ENCODE peak calls at places on chromosomes 12 and 14, in seven cellular contexts. Y is cardiac muscle cell, Z is EL, P is NAMALWA, J is iris pigment epithelial cell, H is SK-MEL-5, A is NCI-H1417. E is an unnamed sample.
A peak's percentile ranks its signal among the peaks of the same experiment; 100 is the strongest.

GRCh38 chr14:96385385-96385784 is 6.5 kb upstream of the AK7 start:
- DNase-seq in Y (no peak), Z (no peak), P (no peak), J (no peak), H (peak; percentile 29), A (no peak), E (no peak)

GRCh38 chr14:90558983-90559590 is 162.3 kb downstream of the CALM1 start:
- DNase-seq in Y (no peak), Z (no peak), P (no peak), J (no peak), H (no peak), A (no peak), E (no peak)

GRCh38 chr12:94123127-94123526 is 25.2 kb upstream of the PLXNC1 start:
- DNase-seq in Y (no peak), Z (no peak), P (no peak), J (no peak), H (no peak), A (no peak), E (no peak)

GRCh38 chr14:73232984-73233383 is 4.3 kb upstream of the PAPLN start:
- DNase-seq in Y (no peak), Z (no peak), P (no peak), J (no peak), H (no peak), A (no peak), E (no peak)

GRCh38 chr14:33730163-33730562 is 220.7 kb downstream of the EGLN3 start:
- DNase-seq in Y (no peak), Z (no peak), P (no peak), J (no peak), H (no peak), A (no peak), E (no peak)

GRCh38 chr12:79407671-79408622 is 282.8 kb downstream of the PAWR start:
- DNase-seq in Y (peak; percentile 85), Z (peak; percentile 91), P (peak; percentile 78), J (peak; percentile 91), H (peak; percentile 89), A (peak; percentile 52), E (peak; percentile 89)

GRCh38 chr12:30880061-30880460 is 46.5 kb upstream of the TSPAN11 start:
- DNase-seq in Y (peak; percentile 17), Z (no peak), P (no peak), J (no peak), H (no peak), A (peak; percentile 72), E (no peak)

GRCh38 chr12:68932123-68932700 is 759 bp downstream of the CPM start:
- DNase-seq in Y (no peak), Z (no peak), P (peak; percentile 72), J (peak; percentile 3), H (no peak), A (no peak), E (no peak)

GRCh38 chr12:91381309-91381804 is 198.7 kb upstream of the DCN start:
- DNase-seq in Y (peak; percentile 93), Z (peak; percentile 67), P (peak; percentile 34), J (peak; percentile 91), H (peak; percentile 87), A (no peak), E (peak; percentile 56)

GRCh38 chr14:36659822-36660735 is 1.6 kb upstream of the PAX9 start:
- DNase-seq in Y (no peak), Z (no peak), P (no peak), J (no peak), H (no peak), A (no peak), E (no peak)

GRCh38 chr14:96631030-96631429 is 128.8 kb downstream of the PAPOLA start:
- DNase-seq in Y (no peak), Z (no peak), P (no peak), J (no peak), H (no peak), A (no peak), E (no peak)

GRCh38 chr14:98623806-98624430 is 648.1 kb downstream of the BCL11B start:
- DNase-seq in Y (no peak), Z (no peak), P (no peak), J (no peak), H (no peak), A (peak; percentile 53), E (no peak)

GRCh38 chr12:39975374-39975918 is 130.4 kb downstream of the SLC2A13 start:
- DNase-seq in Y (no peak), Z (no peak), P (no peak), J (peak; percentile 36), H (no peak), A (no peak), E (no peak)

GRCh38 chr12:12510141-12510540 is 52.5 kb downstream of the DUSP16 start:
- DNase-seq in Y (no peak), Z (peak; percentile 79), P (no peak), J (peak; percentile 39), H (no peak), A (no peak), E (peak; percentile 94)

GRCh38 chr12:47811581-47812484 is 7.9 kb downstream of the HDAC7 start:
- DNase-seq in Y (no peak), Z (peak; percentile 85), P (peak; percentile 36), J (peak; percentile 80), H (no peak), A (no peak), E (peak; percentile 89)

GRCh38 chr14:24721772-24722171 is 87.8 kb upstream of the GZMB start:
- DNase-seq in Y (no peak), Z (no peak), P (no peak), J (peak; percentile 7), H (no peak), A (no peak), E (no peak)

GRCh38 chr14:23052182-23052623 is 5.1 kb downstream of the CDH24 start:
- DNase-seq in Y (peak; percentile 53), Z (no peak), P (no peak), J (no peak), H (peak; percentile 46), A (no peak), E (no peak)

GRCh38 chr14:93035917-93036651 is 79.6 kb downstream of the ITPK1 start:
- DNase-seq in Y (peak; percentile 66), Z (peak; percentile 69), P (no peak), J (peak; percentile 28), H (peak; percentile 93), A (no peak), E (peak; percentile 54)

GRCh38 chr14:103130965-103131364 is 7.7 kb downstream of the TNFAIP2 start:
- DNase-seq in Y (no peak), Z (peak; percentile 83), P (no peak), J (peak; percentile 80), H (no peak), A (no peak), E (peak; percentile 55)

GRCh38 chr14:101500061-101500460 is 61.2 kb upstream of the DIO3 start:
- DNase-seq in Y (no peak), Z (no peak), P (no peak), J (no peak), H (no peak), A (no peak), E (no peak)

GRCh38 chr12:69563166-69563762 is 22.0 kb upstream of the CCT2 start:
- DNase-seq in Y (no peak), Z (no peak), P (no peak), J (no peak), H (no peak), A (no peak), E (no peak)

GRCh38 chr12:131114331-131114730 is 160.6 kb downstream of the ADGRD1 start:
- DNase-seq in Y (no peak), Z (no peak), P (no peak), J (no peak), H (no peak), A (no peak), E (no peak)